ENCODE peak calls at places on chromosomes 6 and 20, in five cellular contexts. M is hypothalamus, E is astrocyte of the spinal cord, S is pancreas, K is T follicular helper cell. V is an unnamed sample.

GRCh38 chr6:91098006-91098405 is 511.1 kb upstream of the MAP3K7 start:
- DNase-seq in M (no peak), E (peak), S (no peak), K (no peak), V (no peak)

GRCh38 chr6:139028242-139028657 is 295 bp upstream of the ABRACL start:
- DNase-seq in M (no peak), E (no peak), S (no peak), K (no peak), V (peak)

GRCh38 chr6:47780510-47781356 is 1.1 kb upstream of the OPN5 start:
- DNase-seq in M (no peak), E (peak), S (no peak), K (no peak), V (no peak)

GRCh38 chr6:147372806-147373205 is 135.7 kb upstream of the SAMD5 start:
- DNase-seq in M (no peak), E (no peak), S (no peak), K (no peak), V (no peak)

GRCh38 chr6:147406783-147407182 is 101.7 kb upstream of the SAMD5 start:
- DNase-seq in M (no peak), E (no peak), S (peak), K (no peak), V (no peak)

GRCh38 chr6:90905351-90905750 is 318.5 kb upstream of the MAP3K7 start:
- DNase-seq in M (no peak), E (no peak), S (no peak), K (no peak), V (no peak)

GRCh38 chr20:34781250-34781649 is 44.2 kb downstream of the NCOA6 start:
- DNase-seq in M (no peak), E (no peak), S (no peak), K (no peak), V (no peak)

GRCh38 chr20:38343107-38343797 is 3.0 kb upstream of the LBP start:
- DNase-seq in M (no peak), E (peak), S (no peak), K (no peak), V (no peak)

GRCh38 chr6:54431466-54431865 is 123.2 kb downstream of the TINAG start:
- DNase-seq in M (no peak), E (no peak), S (no peak), K (no peak), V (no peak)

GRCh38 chr6:52984247-52984646 is 10.8 kb downstream of the GSTA4 start:
- DNase-seq in M (no peak), E (peak), S (no peak), K (no peak), V (no peak)

GRCh38 chr6:111848262-111848661 is 25.0 kb downstream of the FYN start:
- DNase-seq in M (no peak), E (no peak), S (no peak), K (no peak), V (no peak)

V was measured in posterior cingulate gyrus.